ENCODE peak calls at places on chromosomes 6 and 20, in six cellular contexts. E, A, M, P, G and Z are unnamed samples.

GRCh38 chr6:150069707-150070106 is 786 bp upstream of the ULBP3 start:
- DNase-seq in E (no peak), P (no peak), A (no peak), G (peak; percentile 21), M (no peak), Z (peak; percentile 33)

GRCh38 chr6:112282217-112282616 is 27.9 kb upstream of the LAMA4 start:
- DNase-seq in P (no peak), M (peak; percentile 79), G (peak; percentile 98), E (no peak), A (peak; percentile 87), Z (no peak)

GRCh38 chr6:109441069-109441816 is 719 bp downstream of the SMPD2 start:
- DNase-seq in P (peak; percentile 88), G (peak; percentile 41), E (peak; percentile 54), A (no peak), M (no peak), Z (peak; percentile 42)

GRCh38 chr6:163588211-163588919 is 173.8 kb downstream of the QKI start:
- DNase-seq in G (peak; percentile 74), E (no peak), A (peak; percentile 25), M (peak; percentile 13), P (no peak), Z (no peak)

GRCh38 chr20:58308680-58309527 is 611 bp upstream of the RAB22A start:
- DNase-seq in P (peak; percentile 96), A (no peak), G (peak; percentile 57), M (no peak), E (peak; percentile 81), Z (peak; percentile 44)

GRCh38 chr6:36641543-36641942 is 37.0 kb upstream of the CDKN1A start:
- DNase-seq in M (no peak), A (no peak), P (peak; percentile 9), G (no peak), E (no peak), Z (no peak)

GRCh38 chr20:53409177-53409576 is 184.5 kb downstream of the ZNF217 start:
- DNase-seq in G (no peak), A (no peak), M (no peak), E (no peak), P (no peak), Z (no peak)

GRCh38 chr6:25815194-25815593 is 16.7 kb downstream of the SLC17A1 start:
- DNase-seq in E (no peak), P (no peak), A (no peak), G (no peak), M (no peak), Z (no peak)

GRCh38 chr6:112330877-112331260 is 16.3 kb upstream of the RFPL4B start:
- DNase-seq in A (no peak), M (no peak), P (no peak), E (no peak), G (no peak), Z (no peak)

GRCh38 chr6:130070306-130070705 is 51.9 kb downstream of the L3MBTL3 start:
- DNase-seq in G (no peak), M (no peak), A (no peak), E (no peak), P (no peak), Z (no peak)

GRCh38 chr6:161908872-161909271 is 635.0 kb upstream of the AGPAT4 start:
- DNase-seq in G (no peak), E (no peak), P (no peak), M (no peak), A (no peak), Z (no peak)

GRCh38 chr20:13873814-13874213 is 89.0 kb downstream of the NDUFAF5 start:
- DNase-seq in G (no peak), A (no peak), M (no peak), P (no peak), E (no peak), Z (no peak)

GRCh38 chr6:170186006-170186908 is 104.6 kb downstream of the DLL1 start:
- DNase-seq in E (no peak), M (no peak), G (no peak), A (no peak), P (peak; percentile 66), Z (no peak)

GRCh38 chr6:140379919-140380318 is 1005.5 kb upstream of the CITED2 start:
- DNase-seq in M (no peak), E (no peak), P (no peak), G (peak; percentile 75), A (peak; percentile 54), Z (no peak)

GRCh38 chr6:107318100-107318736 is 141.1 kb downstream of the PDSS2 start:
- DNase-seq in A (peak; percentile 45), E (peak; percentile 64), P (peak; percentile 72), G (peak; percentile 71), M (no peak), Z (no peak)

GRCh38 chr20:1688886-1689538 is 31.4 kb upstream of the SIRPG start:
- DNase-seq in A (no peak), M (no peak), E (no peak), G (no peak), P (no peak), Z (no peak)

GRCh38 chr20:62739581-62740285 is 31.1 kb downstream of the NTSR1 start:
- DNase-seq in P (peak; percentile 89), A (peak; percentile 41), E (peak; percentile 59), G (no peak), M (no peak), Z (no peak)

GRCh38 chr6:82204010-82204409 is 43.5 kb downstream of the IBTK start:
- DNase-seq in M (no peak), A (no peak), E (no peak), P (no peak), G (no peak), Z (no peak)

GRCh38 chr6:6131492-6132109 is 124.9 kb upstream of the NRN1 start:
- DNase-seq in E (peak; percentile 69), M (no peak), G (no peak), A (no peak), P (no peak), Z (no peak)
- TF ChIP-seq CTCF in E (peak; percentile 71), M (peak; percentile 42), G (peak; percentile 16), A (peak; percentile 62), P (no peak), Z (peak; percentile 59)

GRCh38 chr6:56710967-56711366 is 68.3 kb upstream of the DST start:
- DNase-seq in P (no peak), A (no peak), G (no peak), E (no peak), M (no peak), Z (no peak)

GRCh38 chr6:56713285-56713684 is 70.6 kb upstream of the DST start:
- DNase-seq in A (peak; percentile 84), P (no peak), E (peak; percentile 24), G (peak; percentile 82), M (no peak), Z (no peak)

GRCh38 chr6:56706981-56707726 is 64.5 kb upstream of the DST start:
- DNase-seq in G (no peak), P (no peak), M (no peak), E (no peak), A (no peak), Z (no peak)

GRCh38 chr6:56709650-56710049 is 67.0 kb upstream of the DST start:
- DNase-seq in P (no peak), M (no peak), G (no peak), E (no peak), A (no peak), Z (no peak)

DNA sequence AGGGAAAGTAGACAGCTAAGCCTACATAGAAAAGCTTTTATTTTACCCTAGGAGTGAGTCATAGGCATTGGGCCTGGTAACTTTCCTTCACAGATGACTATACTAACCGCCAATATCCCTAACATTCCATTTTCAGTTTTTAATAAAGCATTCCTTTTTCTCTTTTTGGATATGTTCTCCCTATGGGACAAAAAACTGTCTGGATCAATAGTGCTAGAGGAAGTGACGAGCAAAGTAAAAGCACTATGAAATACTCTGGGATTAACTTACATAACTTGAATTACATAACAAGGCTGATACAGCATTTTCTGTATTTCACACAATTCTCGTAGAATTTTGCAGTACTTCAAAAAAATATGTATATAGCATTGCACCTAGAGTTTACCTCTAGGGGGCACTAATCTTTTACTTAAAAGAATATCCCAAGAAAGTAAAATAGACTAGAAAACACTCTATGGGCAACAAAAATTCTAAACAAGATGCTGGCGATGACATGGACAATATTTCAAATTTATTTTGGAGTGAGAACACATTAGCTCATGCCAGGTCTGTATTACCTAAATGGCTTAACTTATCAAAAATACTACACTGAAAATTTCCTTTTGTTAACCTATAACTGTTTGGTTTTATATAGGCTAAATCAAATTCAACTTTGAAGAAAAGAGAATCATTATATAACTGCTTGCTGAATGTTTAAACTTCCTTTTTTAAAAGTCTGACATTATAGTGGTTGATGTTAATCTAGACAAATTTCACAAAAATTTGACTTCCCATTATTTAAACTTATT is 66.3 kb upstream of the DST start:
- DNase-seq in M (no peak), A (peak; percentile 79), G (peak; percentile 86), E (peak; percentile 71), P (no peak), Z (no peak)
- TF ChIP-seq CTCF in M (peak; percentile 25), A (peak; percentile 87), G (no peak), E (peak; percentile 42), P (peak; percentile 55), Z (peak; percentile 72)

GRCh38 chr6:43307451-43308100 is 1.1 kb downstream of the CRIP3 start:
- DNase-seq in A (no peak), P (peak; percentile 79), G (no peak), M (no peak), E (no peak), Z (no peak)

GRCh38 chr6:43308990-43309477 is 408 bp upstream of the CRIP3 start:
- DNase-seq in M (no peak), E (no peak), A (no peak), P (no peak), G (no peak), Z (no peak)

GRCh38 chr6:43310137-43310536 is 1.5 kb upstream of the CRIP3 start:
- DNase-seq in G (no peak), A (no peak), M (no peak), E (no peak), P (no peak), Z (no peak)

GRCh38 chr6:43306086-43306485 is 2.5 kb downstream of the CRIP3 start:
- DNase-seq in G (no peak), A (no peak), P (no peak), M (no peak), E (no peak), Z (no peak)

DNA sequence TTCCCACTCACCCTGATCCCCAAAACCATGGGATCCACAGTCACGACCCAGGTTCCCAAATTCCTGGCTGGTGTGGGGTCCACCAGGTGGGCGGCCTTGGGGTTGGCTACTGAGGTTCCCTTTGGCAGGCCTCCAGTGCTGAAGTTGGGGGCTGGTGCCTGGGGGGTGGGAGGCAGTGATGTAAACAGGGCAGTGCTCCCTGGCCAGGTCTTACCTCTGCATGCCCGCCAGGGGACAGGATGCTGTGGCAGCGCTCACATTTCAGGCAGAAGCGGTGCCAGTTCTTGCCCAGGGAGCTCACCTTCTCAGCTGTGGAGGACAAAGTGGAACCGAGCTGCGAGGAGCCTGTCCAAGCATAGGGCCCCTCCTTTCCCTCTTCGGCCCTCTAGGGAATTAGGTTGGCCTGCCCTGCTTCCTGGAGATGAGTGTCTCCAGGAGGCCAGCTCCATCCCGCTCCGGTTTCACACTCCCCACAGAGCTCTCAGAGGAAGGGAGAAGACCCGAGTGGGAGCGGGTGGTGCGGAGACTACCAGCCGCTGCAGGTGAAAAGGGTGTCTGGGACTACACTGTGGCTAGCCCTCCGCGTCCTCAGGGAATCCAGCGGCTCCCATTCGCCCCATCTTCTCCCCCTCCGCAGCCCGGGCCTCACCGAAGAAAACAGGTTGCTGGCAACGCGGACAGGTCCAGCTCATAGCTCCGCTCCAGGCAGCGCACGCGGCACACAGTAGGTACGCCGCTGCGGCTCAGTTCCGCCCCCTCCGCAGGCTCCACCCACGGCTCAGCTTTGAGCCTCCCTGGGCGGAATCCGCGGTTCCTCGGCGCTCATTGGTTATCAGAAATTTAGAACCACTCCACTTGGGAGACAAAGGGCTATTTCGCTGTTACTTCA is at the start of gene CRIP3:
- DNase-seq in P (peak; percentile 89), G (peak; percentile 19), E (peak; percentile 71), A (no peak), M (no peak), Z (no peak)
- TF ChIP-seq CTCF in P (peak; percentile 40), G (no peak), E (peak; percentile 68), A (peak; percentile 42), M (peak; percentile 12), Z (peak; percentile 37)

GRCh38 chr6:30171677-30172471 is 8.5 kb downstream of the TRIM15 start:
- DNase-seq in M (no peak), P (no peak), E (no peak), G (peak; percentile 8), A (no peak), Z (no peak)
- TF ChIP-seq CTCF in M (no peak), P (no peak), E (no peak), G (no peak), A (peak; percentile 10), Z (no peak)